ENCODE peak calls at places on chromosomes 11 and 22, in seven cellular contexts. P is cerebellar cortex; S is amygdala; I is activated T-cell treated with anti-CD3 and anti-CD28 coated beads, Interleukin-2, amount 50 U/mL, for 24 hours; Y is stomach; D is stimulated activated CD4-positive, alpha-beta T cell treated with anti-CD3 and anti-CD28 coated beads, Interleukin-15, amount 100 ng/mL, for 24 hours; G is glutamatergic neuron. F is an unnamed sample.

GRCh38 chr22:23065495-23066122 is 4.7 kb upstream of the GNAZ start:
- DNase-seq in G (no peak), I (peak), D (no peak), Y (peak), P (no peak), S (no peak), F (peak)

GRCh38 chr22:48175721-48176120 is 1413.3 kb downstream of the TBC1D22A start:
- DNase-seq in S (no peak), I (no peak), Y (no peak), P (no peak), G (no peak), D (no peak), F (no peak)

GRCh38 chr11:12232819-12233601 is 122.6 kb downstream of the MICAL2 start:
- DNase-seq in P (no peak), Y (no peak), S (no peak), I (no peak), D (no peak), G (no peak), F (no peak)

GRCh38 chr11:111765320-111765983 is 737 bp downstream of the PPP2R1B start:
- DNase-seq in P (no peak), G (peak), D (no peak), Y (no peak), S (no peak), I (no peak), F (no peak)

GRCh38 chr11:44003736-44004451 is 43.9 kb upstream of the ACCSL start:
- DNase-seq in P (no peak), D (no peak), S (no peak), I (no peak), G (no peak), Y (peak), F (no peak)

GRCh38 chr11:128324051-128324481 is 263.3 kb downstream of the ETS1 start:
- DNase-seq in S (no peak), D (peak), Y (no peak), P (no peak), I (peak), G (no peak), F (no peak)

GRCh38 chr11:91261513-91261912 is 963.1 kb upstream of the FAT3 start:
- DNase-seq in G (no peak), D (no peak), S (no peak), Y (no peak), I (no peak), P (no peak), F (peak)

GRCh38 chr22:45470871-45471270 is 31.8 kb upstream of the FBLN1 start:
- DNase-seq in S (no peak), D (no peak), P (no peak), I (no peak), G (no peak), Y (no peak), F (no peak)

GRCh38 chr11:112477152-112477928 is 216.7 kb upstream of the PLET1 start:
- DNase-seq in S (no peak), P (no peak), Y (no peak), D (no peak), G (no peak), I (no peak), F (no peak)

GRCh38 chr11:62707277-62707771 is at the start of the genes BSCL2 and GNG3:
- DNase-seq in D (no peak), G (peak), Y (no peak), I (no peak), S (peak), P (peak), F (peak)

GRCh38 chr22:45731041-45731797 is 59.6 kb downstream of the ATXN10 start:
- DNase-seq in G (no peak), I (no peak), D (no peak), P (no peak), Y (no peak), S (no peak), F (no peak)